ENCODE peak calls at places on chromosomes 6 and 20, in eight cellular contexts. H is kidney tubule cell; F is small intestine; N is stimulated activated CD4-positive, alpha-beta T cell treated with anti-CD3 and anti-CD28 coated beads, Interleukin-1b, Interleukin-23, amount 100 ng/mL, for 1 hour; J is neural crest cell; W is nephron progenitor cell; Y is erythroblast; I is HCT116. K is an unnamed sample.

GRCh38 chr6:83824388-83824801 is 28.8 kb upstream of the RIPPLY2 start:
- DNase-seq in W (no peak), I (no peak), H (peak), Y (no peak), J (no peak), N (no peak), F (no peak), K (peak)

GRCh38 chr6:117840541-117840983 is 66.5 kb upstream of the SLC35F1 start:
- DNase-seq in N (no peak), H (peak), F (peak), J (peak), I (peak), Y (peak), W (peak), K (no peak)

GRCh38 chr6:127858992-127859391 is 41.9 kb downstream of the THEMIS start:
- DNase-seq in J (no peak), W (no peak), Y (no peak), N (no peak), H (no peak), I (no peak), F (no peak), K (no peak)

GRCh38 chr6:26257272-26257671 is 107.7 kb upstream of the BTN3A2 start:
- DNase-seq in H (no peak), W (no peak), F (peak), N (no peak), I (no peak), Y (no peak), J (no peak), K (no peak)

GRCh38 chr20:54642733-54643667 is 167.6 kb downstream of the DOK5 start:
- DNase-seq in F (no peak), N (no peak), I (no peak), J (no peak), W (no peak), H (peak), Y (no peak), K (no peak)

GRCh38 chr6:32622545-32623401 is 14.4 kb upstream of the HLA-DQA1 start:
- DNase-seq in F (peak), N (no peak), J (peak), W (peak), Y (peak), H (peak), I (no peak), K (peak)

GRCh38 chr20:13373400-13373799 is 152.3 kb downstream of the ISM1 start:
- DNase-seq in W (no peak), Y (no peak), H (no peak), I (no peak), J (no peak), F (no peak), N (no peak), K (no peak)

GRCh38 chr20:23691675-23692074 is 2.8 kb upstream of the CST4 start:
- DNase-seq in N (no peak), W (no peak), F (no peak), J (no peak), I (no peak), Y (no peak), H (peak), K (no peak)

GRCh38 chr20:7980332-7981046 is 39.1 kb downstream of the TMX4 start:
- DNase-seq in N (no peak), I (peak), H (peak), J (peak), W (peak), Y (peak), F (peak), K (peak)

GRCh38 chr6:140744648-140745320 is 1370.3 kb upstream of the CITED2 start:
- DNase-seq in N (no peak), H (peak), Y (no peak), J (no peak), W (no peak), I (no peak), F (no peak), K (peak)

GRCh38 chr20:59835448-59836395 is 97.7 kb downstream of the SYCP2 start:
- DNase-seq in Y (no peak), W (peak), F (peak), I (no peak), N (no peak), J (peak), H (peak), K (peak)

GRCh38 chr20:38304845-38305447 is 990 bp downstream of the BPI start:
- DNase-seq in I (peak), J (no peak), Y (peak), W (peak), F (peak), N (no peak), H (peak), K (peak)

GRCh38 chr6:152993431-152993830 is 9.1 kb downstream of the MTRF1L start:
- DNase-seq in W (no peak), I (peak), H (no peak), J (no peak), F (no peak), N (no peak), Y (no peak), K (no peak)

GRCh38 chr6:16286151-16286522 is 47.8 kb downstream of the GMPR start:
- DNase-seq in W (peak), Y (peak), I (peak), N (no peak), H (peak), J (peak), F (peak), K (peak)

GRCh38 chr20:45097485-45098095 is 3.3 kb downstream of the KCNS1 start:
- DNase-seq in W (no peak), H (peak), Y (peak), F (peak), N (no peak), J (no peak), I (no peak), K (no peak)